ENCODE peak calls at places on chromosomes 1 and 21, in six cellular contexts. F, Z, V, Q, W and G are unnamed samples.

GRCh38 chr1:244970236-244970652 is 105.9 kb upstream of the HNRNPU start:
- DNase-seq in F (peak; percentile 91), Z (no peak), V (peak; percentile 42), Q (no peak), W (no peak), G (no peak)

GRCh38 chr1:53071167-53071865 is 9.3 kb downstream of the PODN start:
- DNase-seq in F (no peak), Z (no peak), V (no peak), Q (no peak), W (no peak), G (no peak)

GRCh38 chr21:41501919-41502318 is 6.0 kb downstream of the TMPRSS2 start:
- DNase-seq in F (no peak), Z (no peak), V (no peak), Q (no peak), W (no peak), G (no peak)

GRCh38 chr21:31509108-31510017 is 150.1 kb upstream of the SOD1 start:
- DNase-seq in F (peak; percentile 78), Z (no peak), V (no peak), Q (peak; percentile 41), W (peak; percentile 11), G (no peak)

GRCh38 chr1:53842347-53842746 is 4.3 kb upstream of the NDC1 start:
- DNase-seq in F (no peak), Z (no peak), V (no peak), Q (no peak), W (no peak), G (no peak)

GRCh38 chr1:179230721-179231120 is 1.2 kb upstream of the ABL2 start:
- DNase-seq in F (no peak), Z (no peak), V (no peak), Q (no peak), W (no peak), G (no peak)

GRCh38 chr21:46552865-46553379 is 52.0 kb downstream of the S100B start:
- DNase-seq in F (no peak), Z (no peak), V (no peak), Q (no peak), W (no peak), G (no peak)

GRCh38 chr1:53860967-53861411 is 22.9 kb upstream of the NDC1 start:
- DNase-seq in F (peak; percentile 64), Z (peak; percentile 24), V (peak; percentile 21), Q (no peak), W (peak; percentile 69), G (no peak)

GRCh38 chr1:81596341-81596740 is 204.4 kb upstream of the ADGRL2 start:
- DNase-seq in F (no peak), Z (no peak), V (no peak), Q (no peak), W (no peak), G (no peak)

GRCh38 chr1:168373869-168374268 is 93.2 kb downstream of the TBX19 start:
- DNase-seq in F (no peak), Z (no peak), V (no peak), Q (no peak), W (peak; percentile 39), G (no peak)

GRCh38 chr1:40692429-40692905 is 963 bp downstream of the NFYC start:
- DNase-seq in F (no peak), Z (peak; percentile 18), V (no peak), Q (no peak), W (peak; percentile 34), G (no peak)

GRCh38 chr21:42636535-42636914 is 16.9 kb upstream of the PDE9A start:
- DNase-seq in F (no peak), Z (no peak), V (no peak), Q (no peak), W (peak; percentile 86), G (peak; percentile 18)

GRCh38 chr21:46354046-46354445 is 30.1 kb downstream of the PCNT start:
- DNase-seq in F (no peak), Z (no peak), V (no peak), Q (no peak), W (no peak), G (no peak)

GRCh38 chr1:222310830-222311229 is 237.1 kb downstream of the HHIPL2 start:
- DNase-seq in F (no peak), Z (peak; percentile 38), V (no peak), Q (no peak), W (no peak), G (no peak)

GRCh38 chr1:13513885-13514546 is at the start of gene LRRC38:
- DNase-seq in F (peak; percentile 71), Z (peak; percentile 52), V (no peak), Q (no peak), W (no peak), G (no peak)

GRCh38 chr1:14689996-14690614 is 91.6 kb downstream of the KAZN start:
- DNase-seq in F (no peak), Z (no peak), V (no peak), Q (no peak), W (no peak), G (peak; percentile 5)

GRCh38 chr1:15953791-15954201 is 22.1 kb downstream of the ZBTB17 start:
- DNase-seq in F (no peak), Z (no peak), V (no peak), Q (no peak), W (no peak), G (no peak)

GRCh38 chr1:243713470-243714186 is 136.4 kb downstream of the AKT3 start:
- DNase-seq in F (no peak), Z (peak; percentile 65), V (peak; percentile 21), Q (no peak), W (peak; percentile 73), G (peak; percentile 55)

GRCh38 chr1:20069932-20070331 is at the start of gene PLA2G5:
- DNase-seq in F (no peak), Z (no peak), V (no peak), Q (no peak), W (peak; percentile 78), G (no peak)

GRCh38 chr1:37186246-37186756 is 152.0 kb upstream of the GRIK3 start:
- DNase-seq in F (no peak), Z (no peak), V (no peak), Q (no peak), W (no peak), G (no peak)

GRCh38 chr21:42199488-42200463 is 19.2 kb upstream of the ABCG1 start:
- DNase-seq in F (no peak), Z (no peak), V (peak; percentile 14), Q (peak; percentile 8), W (peak; percentile 81), G (peak; percentile 35)

GRCh38 chr1:103489881-103490280 is 35.6 kb upstream of the RNPC3 start:
- DNase-seq in F (no peak), Z (no peak), V (peak; percentile 21), Q (no peak), W (no peak), G (no peak)

GRCh38 chr1:244304156-244304555 is 147.6 kb downstream of the ADSS2 start:
- DNase-seq in F (no peak), Z (no peak), V (no peak), Q (no peak), W (no peak), G (no peak)

GRCh38 chr1:30484668-30485067 is 238.7 kb downstream of the MATN1 start:
- DNase-seq in F (no peak), Z (no peak), V (no peak), Q (no peak), W (no peak), G (no peak)

GRCh38 chr1:53657256-53657805 is 81.6 kb downstream of the GLIS1 start:
- DNase-seq in F (no peak), Z (no peak), V (no peak), Q (no peak), W (no peak), G (no peak)

GRCh38 chr21:42004406-42005199 is 5.6 kb downstream of the ZBTB21 start:
- DNase-seq in F (no peak), Z (no peak), V (no peak), Q (no peak), W (no peak), G (no peak)

GRCh38 chr1:223189903-223190724 is 47.1 kb upstream of the TLR5 start:
- DNase-seq in F (no peak), Z (no peak), V (no peak), Q (peak; percentile 30), W (no peak), G (no peak)

GRCh38 chr1:83508485-83509151 is 490.3 kb downstream of the TTLL7 start:
- DNase-seq in F (no peak), Z (no peak), V (peak; percentile 85), Q (peak; percentile 78), W (peak; percentile 86), G (peak; percentile 96)

GRCh38 chr1:228099331-228099732 is 3.8 kb downstream of the C1orf35 start:
- DNase-seq in F (peak; percentile 19), Z (no peak), V (no peak), Q (no peak), W (no peak), G (no peak)

GRCh38 chr1:145906954-145907755 is 2.7 kb downstream of the ITGA10 start:
- DNase-seq in F (no peak), Z (no peak), V (no peak), Q (no peak), W (peak; percentile 59), G (no peak)

DNA sequence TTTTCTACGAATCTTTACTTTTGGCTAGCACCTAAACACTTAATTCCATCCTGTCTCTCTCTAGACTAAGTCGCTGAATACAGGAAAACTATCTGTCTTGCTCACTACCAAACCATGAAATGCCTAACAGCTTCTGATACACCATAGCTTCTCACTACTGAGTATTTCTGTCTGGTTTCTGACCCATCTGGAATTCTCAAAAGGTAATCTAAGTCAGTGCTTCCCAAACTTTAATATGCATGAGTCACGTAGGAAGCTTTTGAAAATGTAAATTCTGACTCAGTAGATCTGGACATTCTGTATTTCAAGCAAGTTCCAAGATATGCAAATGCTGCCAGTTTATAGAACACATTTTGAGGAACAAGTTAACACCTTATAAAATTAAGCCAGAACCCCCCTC is 9.2 kb upstream of the OVGP1 start:
- DNase-seq in F (no peak), Z (no peak), V (peak; percentile 14), Q (no peak), W (no peak), G (peak; percentile 21)
- TF ChIP-seq CTCF in F (no peak), Z (no peak), V (no peak), Q (no peak), W (no peak), G (no peak)

GRCh38 chr1:1019122-1019999 is 559 bp upstream of the AGRN start:
- DNase-seq in F (peak; percentile 79), Z (peak; percentile 90), V (no peak), Q (no peak), W (peak; percentile 90), G (no peak)
- TF ChIP-seq CTCF in F (peak; percentile 53), Z (peak; percentile 59), V (peak; percentile 33), Q (peak; percentile 31), W (peak; percentile 37), G (peak; percentile 53)

DNA sequence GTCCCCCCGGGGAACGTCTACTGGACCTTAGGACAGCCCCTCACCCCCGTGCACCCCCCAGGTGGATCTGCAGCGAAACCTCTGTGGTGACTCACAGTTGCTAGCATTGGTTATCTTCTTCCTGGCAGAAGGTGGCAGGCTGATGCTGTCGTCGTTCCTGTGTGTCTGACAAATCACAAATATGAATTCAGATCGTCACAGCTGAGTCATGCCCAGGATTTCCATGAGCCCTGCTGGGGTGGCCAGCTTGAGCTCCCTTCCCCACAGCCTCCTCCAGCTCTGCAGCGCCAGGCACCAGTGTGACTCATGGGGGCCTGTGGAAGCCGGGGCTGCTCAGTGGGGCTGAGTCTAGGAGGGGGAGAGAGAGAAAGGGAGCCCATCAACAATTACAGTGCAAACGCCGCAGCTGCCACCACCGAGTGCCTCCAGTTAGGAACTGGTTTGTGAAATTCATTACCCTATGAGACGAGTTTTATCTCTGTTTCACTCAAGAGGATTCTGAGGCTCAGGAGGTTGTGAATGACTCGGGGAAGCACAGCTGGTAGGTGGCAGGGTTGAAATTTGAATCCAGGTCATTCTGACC is 197.9 kb downstream of the DYRK1A start:
- DNase-seq in F (peak; percentile 64), Z (no peak), V (peak; percentile 94), Q (peak; percentile 58), W (peak; percentile 96), G (peak; percentile 88)
- TF ChIP-seq CTCF in F (no peak), Z (no peak), V (no peak), Q (peak; percentile 17), W (no peak), G (peak; percentile 14)

GRCh38 chr1:241097479-241097878 is 259.5 kb downstream of the RGS7 start:
- DNase-seq in F (peak; percentile 36), Z (no peak), V (no peak), Q (no peak), W (no peak), G (no peak)
- TF ChIP-seq CTCF in F (peak; percentile 26), Z (no peak), V (no peak), Q (no peak), W (no peak), G (no peak)